ENCODE peak calls at places on chromosomes 3 and 15, in six cellular contexts. R is transverse colon; M is NCI-H1436; S is stimulated activated CD8-positive, alpha-beta memory T cell treated with anti-CD3 and anti-CD28 coated beads, Interleukin-4, amount 100 ng/mL, for 1 hour; N is pons; V is LHCN-M2. X is an unnamed sample.

GRCh38 chr3:7682822-7683229 is 818.8 kb upstream of the LMCD1 start:
- DNase-seq in M (no peak), N (no peak), R (no peak), S (no peak), V (no peak), X (peak)

GRCh38 chr3:185764168-185764988 is 60.5 kb downstream of the IGF2BP2 start:
- DNase-seq in S (no peak), N (peak), M (no peak), R (no peak), V (peak), X (no peak)

GRCh38 chr3:11381563-11381962 is 109.4 kb downstream of the ATG7 start:
- DNase-seq in S (no peak), R (no peak), V (peak), N (no peak), M (no peak), X (no peak)

GRCh38 chr15:53976844-53977392 is 1.3 kb upstream of the UNC13C start:
- DNase-seq in M (peak), N (no peak), R (no peak), S (no peak), V (peak), X (no peak)

GRCh38 chr3:187725653-187726370 is 19.5 kb downstream of the BCL6 start:
- DNase-seq in M (no peak), N (no peak), S (no peak), V (no peak), R (no peak), X (no peak)

GRCh38 chr3:88809993-88810392 is 297.4 kb upstream of the EPHA3 start:
- DNase-seq in R (no peak), S (no peak), V (no peak), M (no peak), N (no peak), X (no peak)

GRCh38 chr15:77029166-77030041 is 34.5 kb downstream of the PSTPIP1 start:
- DNase-seq in S (no peak), V (no peak), N (no peak), R (peak), M (no peak), X (no peak)

GRCh38 chr3:176939022-176939817 is 258.1 kb downstream of the TBL1XR1 start:
- DNase-seq in S (no peak), R (peak), N (peak), V (peak), M (peak), X (peak)

X was measured in body of pancreas.